ENCODE peak calls at places on chromosome 3, in four cellular contexts. One of them, this sample, is unnamed.

GRCh38 chr3:107208100-107208499 is 169.1 kb upstream of the CCDC54 start:
- DNase-seq in H1: no peak
- DNase-seq in HepG2: no peak
- DNase-seq in stomach: no peak
- DNase-seq in this sample: no peak

GRCh38 chr3:128448491-128448890 is 18.2 kb downstream of the DNAJB8 start:
- DNase-seq in H1: no peak
- DNase-seq in HepG2: no peak
- DNase-seq in stomach: no peak
- DNase-seq in this sample: no peak

GRCh38 chr3:53713626-53714025 is 132.6 kb downstream of the CHDH start:
- DNase-seq in H1: no peak
- DNase-seq in HepG2: no peak
- DNase-seq in stomach: peak; percentile 15
- DNase-seq in this sample: no peak

GRCh38 chr3:171514466-171514865 is 54.3 kb upstream of the TNIK start:
- DNase-seq in H1: no peak
- DNase-seq in HepG2: no peak
- DNase-seq in stomach: no peak
- DNase-seq in this sample: no peak

GRCh38 chr3:133838296-133838789 is 32.7 kb downstream of the SRPRB start:
- DNase-seq in H1: no peak
- DNase-seq in HepG2: no peak
- DNase-seq in stomach: no peak
- DNase-seq in this sample: no peak

GRCh38 chr3:61522629-61523028 is 38.7 kb upstream of the PTPRG start:
- DNase-seq in H1: no peak
- DNase-seq in HepG2: no peak
- DNase-seq in stomach: no peak
- DNase-seq in this sample: no peak

GRCh38 chr3:28476194-28476593 is 127.6 kb upstream of the AZI2 start:
- DNase-seq in H1: no peak
- DNase-seq in HepG2: peak; percentile 23
- DNase-seq in stomach: no peak
- DNase-seq in this sample: peak; percentile 1

GRCh38 chr3:58433400-58434169 is at the start of gene PDHB:
- DNase-seq in H1: peak; percentile 87
- DNase-seq in HepG2: peak; percentile 77
- DNase-seq in stomach: peak; percentile 92
- DNase-seq in this sample: peak; percentile 91

DNA sequence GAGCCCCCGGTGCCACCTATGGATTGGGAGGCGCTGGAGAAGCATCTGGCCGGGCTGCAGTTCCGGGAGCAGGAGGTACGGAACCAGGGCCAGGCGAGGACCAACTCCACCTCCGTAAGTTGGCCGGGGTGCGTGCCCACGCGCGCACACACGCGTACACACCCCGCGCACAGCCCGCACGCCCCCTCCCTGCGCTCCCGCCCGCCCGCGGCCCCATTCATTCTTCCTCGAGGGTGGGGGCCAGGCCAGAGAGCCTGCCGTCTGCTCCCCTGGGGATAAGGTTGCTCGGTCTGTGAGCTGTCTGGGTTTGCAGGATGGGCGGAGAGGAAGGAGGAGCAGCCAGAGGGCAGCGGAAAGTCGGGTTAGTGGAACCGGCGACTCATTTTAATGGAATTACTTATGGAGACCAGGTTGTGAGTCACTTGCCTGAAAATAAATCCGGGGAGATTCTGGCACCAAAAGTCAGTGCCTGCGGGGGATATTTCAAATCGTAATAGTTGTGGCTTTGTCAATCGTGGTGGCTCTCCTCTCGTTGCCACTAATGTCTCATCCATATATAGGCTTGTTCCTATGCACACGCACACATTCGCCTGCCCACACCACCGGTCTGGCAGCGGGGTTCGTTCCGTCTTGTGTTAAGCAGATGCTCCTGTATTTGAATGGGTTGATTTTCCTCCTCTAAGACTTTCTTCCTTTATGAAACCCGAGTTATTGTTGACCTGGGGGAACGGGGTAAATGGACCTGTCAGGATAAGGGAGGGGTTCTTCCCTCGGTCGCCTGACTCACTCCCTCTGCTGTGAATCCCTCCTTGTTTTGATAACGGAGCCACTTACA is 223.4 kb upstream of the IL12A start:
- DNase-seq in H1: peak; percentile 67
- DNase-seq in HepG2: no peak
- DNase-seq in stomach: peak; percentile 41
- DNase-seq in this sample: peak; percentile 15
- TF ChIP-seq POLR2AphosphoS5 in H1: no peak
- TF ChIP-seq POLR2AphosphoS5 in HepG2: no peak
- TF ChIP-seq POLR2AphosphoS5 in stomach: peak; percentile 5
- TF ChIP-seq POLR2AphosphoS5 in this sample: no peak

GRCh38 chr3:194689493-194689901 is 3.8 kb downstream of the FAM43A start:
- DNase-seq in H1: no peak
- DNase-seq in HepG2: no peak
- DNase-seq in stomach: peak; percentile 24
- DNase-seq in this sample: no peak
- TF ChIP-seq POLR2AphosphoS5 in H1: no peak
- TF ChIP-seq POLR2AphosphoS5 in HepG2: no peak
- TF ChIP-seq POLR2AphosphoS5 in stomach: no peak
- TF ChIP-seq POLR2AphosphoS5 in this sample: no peak

GRCh38 chr3:10555263-10555662 is 49.9 kb upstream of the ATP2B2 start:
- DNase-seq in H1: peak; percentile 13
- DNase-seq in HepG2: no peak
- DNase-seq in stomach: no peak
- DNase-seq in this sample: no peak
- TF ChIP-seq POLR2AphosphoS5 in H1: no peak
- TF ChIP-seq POLR2AphosphoS5 in HepG2: no peak
- TF ChIP-seq POLR2AphosphoS5 in stomach: no peak
- TF ChIP-seq POLR2AphosphoS5 in this sample: no peak

DNA sequence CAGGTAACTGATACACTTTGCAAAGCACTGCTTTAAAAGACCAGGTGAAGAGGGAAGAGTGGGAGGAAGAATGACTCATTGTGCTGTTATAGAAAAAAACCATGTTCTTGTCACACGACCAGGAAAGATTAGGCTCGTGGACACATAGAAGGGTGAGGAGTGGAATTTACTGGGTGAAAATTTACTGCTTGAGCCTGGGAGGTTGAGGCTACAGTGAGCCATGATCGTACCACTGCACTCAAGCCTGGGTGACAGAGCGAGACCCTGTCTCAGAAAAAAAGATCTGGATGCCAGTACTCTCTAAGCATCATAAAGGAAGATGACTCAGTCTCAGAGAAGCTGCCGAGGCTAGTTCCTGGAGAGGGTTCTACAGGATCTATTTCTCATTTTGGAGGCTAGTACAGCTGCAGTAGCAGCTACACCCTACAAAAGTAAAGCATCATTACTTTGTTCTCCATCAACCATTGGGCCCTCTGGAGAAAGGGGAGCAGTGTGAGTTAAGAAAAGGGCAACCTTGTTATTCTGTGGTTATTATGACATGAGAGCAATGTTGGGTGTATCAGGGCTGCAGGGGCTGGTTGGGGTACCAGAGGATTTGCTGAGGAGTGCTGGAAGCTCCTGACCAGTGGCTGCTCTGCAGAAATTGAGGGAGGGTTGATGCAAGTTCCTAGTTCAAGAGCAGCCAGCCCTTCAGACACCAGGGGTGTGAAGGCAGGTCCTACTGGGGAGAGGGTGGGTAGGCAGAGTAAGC is 75.4 kb downstream of the CMTM8 start:
- DNase-seq in H1: no peak
- DNase-seq in HepG2: no peak
- DNase-seq in stomach: no peak
- DNase-seq in this sample: no peak
- TF ChIP-seq POLR2AphosphoS5 in H1: no peak
- TF ChIP-seq POLR2AphosphoS5 in HepG2: no peak
- TF ChIP-seq POLR2AphosphoS5 in stomach: no peak
- TF ChIP-seq POLR2AphosphoS5 in this sample: no peak

DNA sequence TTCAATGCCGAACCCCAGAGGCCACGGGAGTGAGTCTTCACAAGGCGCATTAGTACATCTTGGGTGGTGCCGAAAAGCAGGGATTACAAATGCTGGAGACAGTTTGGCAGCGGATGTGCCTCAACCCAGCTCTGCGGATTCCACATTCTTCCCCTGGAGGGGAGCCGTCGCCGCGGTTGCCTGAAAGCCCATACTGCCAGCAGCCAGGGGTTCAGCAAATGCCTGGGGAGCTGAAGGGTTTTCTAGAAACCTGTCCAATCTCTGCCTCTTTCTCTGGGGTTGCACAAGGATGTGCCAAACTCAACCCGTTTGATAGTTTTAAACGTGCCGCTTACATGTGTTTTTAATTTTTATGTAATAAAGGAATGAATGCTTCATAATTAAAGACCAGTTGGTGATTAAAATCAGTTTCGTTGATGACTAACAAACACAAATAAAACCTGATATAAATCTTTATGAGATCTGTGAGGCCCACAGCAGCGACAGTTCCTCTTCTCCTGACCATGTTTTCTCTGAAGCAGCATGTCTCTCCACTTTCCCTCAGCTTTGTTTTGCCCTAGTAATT is 74.6 kb upstream of the LEKR1 start:
- DNase-seq in H1: peak; percentile 70
- DNase-seq in HepG2: no peak
- DNase-seq in stomach: no peak
- DNase-seq in this sample: no peak
- TF ChIP-seq POLR2AphosphoS5 in H1: no peak
- TF ChIP-seq POLR2AphosphoS5 in HepG2: no peak
- TF ChIP-seq POLR2AphosphoS5 in stomach: no peak
- TF ChIP-seq POLR2AphosphoS5 in this sample: no peak

This sample was measured in GM12892.